ENCODE peak calls at places on chromosome 5, in seven cellular contexts. U, O, Q, Z, N, H and X are unnamed samples.

GRCh38 chr5:178453224-178453623 is 137.0 kb downstream of the COL23A1 start:
- DNase-seq in U (peak), O (no peak), Q (peak), Z (peak), N (no peak), H (no peak), X (no peak)

GRCh38 chr5:156815988-156816599 is 34.0 kb upstream of the PPP1R2B start:
- DNase-seq in U (peak), O (peak), Q (peak), Z (no peak), N (peak), H (peak), X (no peak)

GRCh38 chr5:173925449-173926071 is 37.4 kb downstream of the CPEB4 start:
- DNase-seq in U (no peak), O (no peak), Q (no peak), Z (peak), N (peak), H (peak), X (no peak)

GRCh38 chr5:93092349-93093105 is 488.5 kb downstream of the NR2F1-AS1 start:
- DNase-seq in U (no peak), O (no peak), Q (peak), Z (peak), N (no peak), H (no peak), X (no peak)

GRCh38 chr5:150601774-150602345 is 38.6 kb upstream of the SYNPO start:
- DNase-seq in U (no peak), O (no peak), Q (no peak), Z (no peak), N (no peak), H (no peak), X (no peak)

GRCh38 chr5:146805099-146805498 is 73.5 kb downstream of the PPP2R2B start:
- DNase-seq in U (no peak), O (no peak), Q (peak), Z (peak), N (peak), H (no peak), X (no peak)

GRCh38 chr5:19615661-19616060 is 372.3 kb downstream of the CDH18 start:
- DNase-seq in U (no peak), O (no peak), Q (peak), Z (no peak), N (no peak), H (no peak), X (no peak)

GRCh38 chr5:98904786-98905185 is 24.0 kb downstream of the CHD1 start:
- DNase-seq in U (no peak), O (no peak), Q (peak), Z (peak), N (no peak), H (no peak), X (no peak)

GRCh38 chr5:133147815-133148634 is 96.2 kb downstream of the HSPA4 start:
- DNase-seq in U (no peak), O (no peak), Q (peak), Z (no peak), N (no peak), H (no peak), X (no peak)

GRCh38 chr5:174311121-174311520 is 265.6 kb downstream of the NSG2 start:
- DNase-seq in U (no peak), O (no peak), Q (no peak), Z (no peak), N (no peak), H (no peak), X (no peak)

GRCh38 chr5:53405396-53405795 is 75.0 kb upstream of the FST start:
- DNase-seq in U (no peak), O (no peak), Q (no peak), Z (no peak), N (no peak), H (no peak), X (no peak)

GRCh38 chr5:142192799-142193428 is 84.3 kb downstream of the NDFIP1 start:
- DNase-seq in U (no peak), O (no peak), Q (no peak), Z (no peak), N (no peak), H (no peak), X (no peak)

GRCh38 chr5:1159774-1160406 is 41.5 kb upstream of the SLC6A19 start:
- DNase-seq in U (no peak), O (no peak), Q (no peak), Z (no peak), N (no peak), H (no peak), X (no peak)

GRCh38 chr5:114898602-114899001 is 271.1 kb downstream of the TRIM36 start:
- DNase-seq in U (peak), O (no peak), Q (no peak), Z (no peak), N (peak), H (no peak), X (no peak)

GRCh38 chr5:37838152-37838932 is 1.5 kb downstream of the GDNF start:
- DNase-seq in U (peak), O (no peak), Q (no peak), Z (no peak), N (peak), H (no peak), X (peak)

GRCh38 chr5:180523629-180524466 is 29.7 kb downstream of the CNOT6 start:
- DNase-seq in U (no peak), O (no peak), Q (no peak), Z (no peak), N (no peak), H (no peak), X (no peak)

GRCh38 chr5:79255786-79256557 is 20.0 kb downstream of the JMY start:
- DNase-seq in U (peak), O (peak), Q (peak), Z (peak), N (peak), H (peak), X (no peak)

GRCh38 chr5:14305045-14305444 is 161.9 kb downstream of the TRIO start:
- DNase-seq in U (no peak), O (no peak), Q (peak), Z (peak), N (no peak), H (no peak), X (no peak)

GRCh38 chr5:134465856-134466240 is 54.2 kb upstream of the CDKN2AIPNL start:
- DNase-seq in U (peak), O (peak), Q (peak), Z (peak), N (peak), H (peak), X (peak)

GRCh38 chr5:137753227-137753985 is 757 bp downstream of the HNRNPA0 start:
- DNase-seq in U (peak), O (no peak), Q (no peak), Z (no peak), N (no peak), H (peak), X (peak)

GRCh38 chr5:60223342-60223741 is 329.8 kb upstream of the PDE4D start:
- DNase-seq in U (no peak), O (no peak), Q (peak), Z (peak), N (no peak), H (no peak), X (no peak)

GRCh38 chr5:35920890-35921289 is 17.5 kb downstream of the CAPSL start:
- DNase-seq in U (peak), O (no peak), Q (no peak), Z (no peak), N (peak), H (no peak), X (no peak)

GRCh38 chr5:133820516-133820915 is 147.9 kb downstream of the C5orf15 start:
- DNase-seq in U (no peak), O (no peak), Q (no peak), Z (no peak), N (no peak), H (no peak), X (no peak)

GRCh38 chr5:56279979-56280378 is 46.8 kb upstream of the ANKRD55 start:
- DNase-seq in U (no peak), O (peak), Q (peak), Z (peak), N (no peak), H (no peak), X (no peak)

GRCh38 chr5:56281489-56282163 is 48.5 kb upstream of the ANKRD55 start:
- DNase-seq in U (no peak), O (no peak), Q (no peak), Z (no peak), N (no peak), H (no peak), X (no peak)

GRCh38 chr5:56279291-56279690 is 46.2 kb upstream of the ANKRD55 start:
- DNase-seq in U (no peak), O (no peak), Q (no peak), Z (no peak), N (no peak), H (no peak), X (no peak)

GRCh38 chr5:56277573-56277972 is 44.4 kb upstream of the ANKRD55 start:
- DNase-seq in U (no peak), O (no peak), Q (no peak), Z (no peak), N (no peak), H (no peak), X (no peak)

DNA sequence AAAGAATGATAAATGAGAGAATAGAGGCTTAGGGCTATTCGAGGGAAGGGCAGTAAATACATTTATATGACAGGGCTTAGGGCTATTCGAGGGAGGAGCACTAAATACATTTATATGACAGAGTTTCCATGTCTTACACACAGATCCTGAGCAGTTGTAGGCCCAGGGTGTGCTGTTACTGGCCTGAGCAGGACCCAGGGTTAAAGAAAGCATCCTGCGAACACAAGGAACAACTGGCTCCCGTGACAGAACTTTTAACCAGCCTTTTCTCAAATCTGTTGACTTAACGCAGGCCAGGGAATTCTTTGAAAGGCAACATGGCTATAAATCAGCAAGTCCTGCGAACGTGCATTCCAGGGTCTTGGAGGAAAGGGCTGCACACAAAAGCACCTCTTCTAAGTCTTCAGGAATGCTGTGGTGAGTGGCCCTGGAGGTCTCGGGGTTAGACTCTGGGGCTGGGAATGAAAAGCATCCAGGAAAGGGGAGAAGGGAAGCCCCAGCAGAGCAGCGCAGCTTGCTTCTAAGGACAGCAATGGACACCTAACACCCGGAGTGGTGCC is 45.2 kb upstream of the ANKRD55 start:
- DNase-seq in U (no peak), O (no peak), Q (peak), Z (no peak), N (peak), H (no peak), X (no peak)
- H3K27ac ChIP-seq in U (no peak), O (no peak), Q (peak), Z (no peak), N (no peak), H (no peak), X (no peak)

GRCh38 chr5:140220698-140221064 is 45.7 kb downstream of the CYSTM1 start:
- DNase-seq in U (no peak), O (no peak), Q (no peak), Z (no peak), N (no peak), H (no peak), X (no peak)

GRCh38 chr5:140220032-140220697 is 45.2 kb downstream of the CYSTM1 start:
- DNase-seq in U (no peak), O (no peak), Q (peak), Z (peak), N (no peak), H (no peak), X (no peak)

GRCh38 chr5:140222416-140222815 is 47.4 kb downstream of the CYSTM1 start:
- DNase-seq in U (no peak), O (peak), Q (no peak), Z (no peak), N (no peak), H (no peak), X (no peak)

GRCh38 chr5:140223567-140223966 is 48.6 kb downstream of the CYSTM1 start:
- DNase-seq in U (no peak), O (peak), Q (no peak), Z (no peak), N (no peak), H (no peak), X (no peak)

DNA sequence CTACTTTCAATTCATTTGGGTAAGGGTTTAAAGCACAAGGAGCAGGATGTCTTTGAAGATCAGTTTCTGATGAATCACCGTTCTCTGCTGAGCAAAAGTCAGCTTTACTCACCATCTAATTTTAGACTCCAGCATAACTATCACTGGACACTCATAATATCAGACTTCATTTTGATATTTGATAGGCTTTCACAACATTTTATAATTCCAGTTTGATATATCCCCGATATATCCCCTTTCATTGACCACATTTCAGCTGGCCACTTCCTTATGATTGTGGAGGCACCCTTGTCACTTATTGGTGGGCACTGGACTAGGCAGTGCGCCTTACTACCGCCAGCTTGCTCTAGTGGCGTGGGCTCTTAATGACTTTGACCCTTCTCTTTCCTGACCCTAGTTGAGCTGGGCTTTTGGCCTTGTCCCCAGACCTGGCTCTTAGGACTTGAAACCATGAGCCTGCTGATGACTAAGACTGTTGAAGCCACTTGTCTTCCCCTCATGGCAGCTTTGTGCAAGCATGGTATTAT is 46.8 kb downstream of the CYSTM1 start:
- DNase-seq in U (no peak), O (no peak), Q (peak), Z (peak), N (no peak), H (no peak), X (no peak)
- H3K27ac ChIP-seq in U (no peak), O (peak), Q (peak), Z (peak), N (no peak), H (no peak), X (no peak)

GRCh38 chr5:159450417-159450816 is 120.1 kb upstream of the IL12B start:
- DNase-seq in U (no peak), O (no peak), Q (no peak), Z (no peak), N (no peak), H (no peak), X (no peak)
- H3K27ac ChIP-seq in U (no peak), O (no peak), Q (peak), Z (no peak), N (no peak), H (no peak), X (no peak)

DNA sequence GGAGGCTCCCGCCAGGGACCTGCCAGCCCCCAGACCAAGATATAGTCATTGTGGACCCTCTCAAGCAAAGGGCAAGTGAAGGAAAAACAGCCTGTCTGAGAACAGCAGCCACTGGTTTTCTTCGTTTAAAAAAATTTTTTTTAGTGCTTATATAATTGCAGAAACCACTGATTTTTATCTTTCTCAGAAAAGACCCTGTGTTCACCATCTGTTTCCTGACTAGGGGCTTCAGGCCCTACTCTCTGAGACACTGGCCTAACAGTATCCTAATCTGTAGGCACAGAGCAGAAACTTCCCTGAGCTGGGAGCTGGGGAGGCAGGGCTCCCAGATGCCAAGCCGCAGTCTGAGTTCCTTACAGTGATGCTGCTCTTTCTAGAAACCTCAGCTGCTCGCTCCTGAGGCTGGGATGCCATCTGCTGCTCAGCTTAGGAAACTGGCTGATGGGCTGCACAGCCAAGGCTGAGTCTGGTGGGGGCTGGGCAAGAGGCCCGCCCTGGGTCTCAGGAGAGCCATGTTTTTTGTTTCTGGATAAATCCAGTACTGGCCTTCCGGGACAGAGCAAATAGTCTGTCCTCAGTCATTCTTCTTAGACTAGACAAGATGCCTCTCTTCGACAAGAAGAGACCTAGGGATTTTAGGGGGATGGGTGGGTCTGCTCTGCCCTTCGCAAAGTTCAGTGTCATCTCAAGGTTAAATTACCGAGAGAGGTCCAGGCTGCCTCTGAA is 31.0 kb upstream of the MATR3 start:
- DNase-seq in U (peak), O (peak), Q (peak), Z (peak), N (peak), H (peak), X (peak)
- H3K27ac ChIP-seq in U (no peak), O (no peak), Q (no peak), Z (no peak), N (no peak), H (no peak), X (peak)